ENCODE peak calls at places on chromosomes 2 and 18, in ten cellular contexts. W is pulmonary artery endothelial cell; R is naive thymus-derived CD8-positive, alpha-beta T cell; Z is activated T-cell treated with anti-CD3 and anti-CD28 coated beads for 1 hour; J is T follicular helper cell; G is IMR-90; D is activated CD8-positive, alpha-beta memory T cell treated with anti-CD3 and anti-CD28 coated beads, Interleukin-2, amount 50 U/mL, for 4 hours; M is MM.1S; X is iPS-NIHi11; U is epithelial cell of esophagus. H is an unnamed sample.

GRCh38 chr2:521853-522530 is 155.2 kb downstream of the TMEM18 start:
- DNase-seq in W (no peak), R (no peak), Z (no peak), J (no peak), G (no peak), D (no peak), M (no peak), X (no peak), U (no peak), H (no peak)

GRCh38 chr18:59233017-59233410 is 13.1 kb downstream of the GRP start:
- DNase-seq in W (no peak), R (no peak), Z (no peak), J (no peak), G (no peak), D (no peak), M (no peak), X (no peak), U (peak), H (no peak)

GRCh38 chr18:79567481-79568147 is 112.0 kb upstream of the CTDP1 start:
- DNase-seq in W (peak), R (no peak), Z (no peak), J (no peak), G (peak), D (no peak), M (no peak), X (peak), U (peak), H (no peak)

GRCh38 chr2:129756276-129756675 is 223.2 kb upstream of the RAB6C start:
- DNase-seq in W (no peak), R (no peak), Z (no peak), J (no peak), G (no peak), D (no peak), M (no peak), X (no peak), U (no peak), H (no peak)

GRCh38 chr18:12283256-12283655 is 24.8 kb upstream of the TUBB6 start:
- DNase-seq in W (no peak), R (no peak), Z (no peak), J (no peak), G (peak), D (no peak), M (no peak), X (peak), U (peak), H (no peak)

GRCh38 chr2:135689679-135690078 is 52.0 kb upstream of the UBXN4 start:
- DNase-seq in W (no peak), R (no peak), Z (no peak), J (no peak), G (no peak), D (no peak), M (no peak), X (no peak), U (no peak), H (no peak)

GRCh38 chr18:7535436-7536190 is 31.5 kb upstream of the PTPRM start:
- DNase-seq in W (no peak), R (no peak), Z (no peak), J (no peak), G (peak), D (no peak), M (no peak), X (no peak), U (peak), H (no peak)

GRCh38 chr2:162826901-162827300 is 11.7 kb downstream of the KCNH7 start:
- DNase-seq in W (no peak), R (no peak), Z (no peak), J (no peak), G (no peak), D (no peak), M (no peak), X (no peak), U (no peak), H (no peak)

GRCh38 chr2:232973336-232973735 is 39.7 kb downstream of the NGEF start:
- DNase-seq in W (no peak), R (no peak), Z (no peak), J (no peak), G (no peak), D (no peak), M (no peak), X (no peak), U (no peak), H (no peak)

GRCh38 chr2:6865346-6866238 is at the start of gene CMPK2:
- DNase-seq in W (no peak), R (peak), Z (peak), J (peak), G (peak), D (peak), M (peak), X (peak), U (peak), H (peak)